ENCODE peak calls at places on chromosome 13, in seven cellular contexts. H is nucleus accumbens; M is Calu3; K is thoracic aorta; F is T1000; C is CD8-positive, alpha-beta T cell; Q is germinal center. A is an unnamed sample.

GRCh38 chr13:50244913-50245574 is 229.8 kb downstream of the KCNRG start:
- DNase-seq in F (peak), K (peak), M (peak), Q (peak), C (no peak), H (no peak), A (no peak)

GRCh38 chr13:32453981-32454380 is 26.1 kb upstream of the N4BP2L1 start:
- DNase-seq in K (no peak), F (no peak), H (no peak), C (no peak), M (no peak), Q (no peak), A (no peak)

GRCh38 chr13:112822851-112823250 is 133.0 kb downstream of the ATP11A start:
- DNase-seq in Q (no peak), C (no peak), F (no peak), H (no peak), K (no peak), M (no peak), A (no peak)

GRCh38 chr13:113887700-113888201 is 23.9 kb upstream of the GAS6 start:
- DNase-seq in H (no peak), Q (no peak), F (no peak), K (no peak), M (no peak), C (no peak), A (no peak)

GRCh38 chr13:28043224-28043623 is 54.7 kb upstream of the URAD start:
- DNase-seq in Q (peak), C (no peak), K (no peak), H (no peak), F (no peak), M (no peak), A (no peak)

GRCh38 chr13:51235756-51236564 is 13.8 kb downstream of the FAM124A start:
- DNase-seq in C (no peak), Q (no peak), M (no peak), F (no peak), K (no peak), H (no peak), A (no peak)

GRCh38 chr13:49082653-49083536 is 107.2 kb downstream of the FNDC3A start:
- DNase-seq in C (no peak), Q (no peak), K (no peak), H (no peak), F (no peak), M (no peak), A (no peak)

GRCh38 chr13:26653310-26653709 is 95.8 kb downstream of the WASF3 start:
- DNase-seq in M (no peak), K (no peak), H (no peak), F (no peak), C (no peak), Q (no peak), A (no peak)

GRCh38 chr13:27973956-27974662 is 5.0 kb upstream of the CDX2 start:
- DNase-seq in K (no peak), M (no peak), F (no peak), C (no peak), Q (no peak), H (no peak), A (no peak)

GRCh38 chr13:98681017-98681416 is 71.5 kb downstream of the SLC15A1 start:
- DNase-seq in K (no peak), C (no peak), H (no peak), M (no peak), F (no peak), Q (no peak), A (no peak)

GRCh38 chr13:21516806-21517205 is 57.7 kb upstream of the ZDHHC20 start:
- DNase-seq in C (no peak), Q (no peak), F (no peak), H (no peak), M (no peak), K (no peak), A (no peak)

GRCh38 chr13:26007774-26008173 is 44.0 kb downstream of the SHISA2 start:
- DNase-seq in F (no peak), M (no peak), H (no peak), Q (no peak), C (no peak), K (no peak), A (no peak)

GRCh38 chr13:96229356-96229755 is 139.4 kb downstream of the HS6ST3 start:
- DNase-seq in F (no peak), K (no peak), H (no peak), Q (no peak), M (no peak), C (no peak), A (no peak)

GRCh38 chr13:85223883-85224656 is 575.1 kb downstream of the SLITRK6 start:
- DNase-seq in M (no peak), H (no peak), K (no peak), Q (no peak), F (no peak), C (no peak), A (no peak)

GRCh38 chr13:27970382-27971235 is 1.5 kb upstream of the CDX2 start:
- DNase-seq in M (no peak), Q (no peak), H (no peak), F (no peak), K (no peak), C (no peak), A (no peak)

GRCh38 chr13:112616586-112617381 is 28.8 kb upstream of the TUBGCP3 start:
- DNase-seq in Q (peak), C (no peak), F (no peak), K (no peak), H (no peak), M (peak), A (peak)

GRCh38 chr13:33033361-33033812 is 17.2 kb downstream of the KL start:
- DNase-seq in K (no peak), C (no peak), F (no peak), H (no peak), Q (no peak), M (no peak), A (no peak)

GRCh38 chr13:106337096-106337495 is 198.4 kb downstream of the EFNB2 start:
- DNase-seq in Q (no peak), H (no peak), C (no peak), K (no peak), F (no peak), M (no peak), A (no peak)

GRCh38 chr13:30818323-30818960 is 83.1 kb downstream of the ALOX5AP start:
- DNase-seq in F (no peak), Q (no peak), H (no peak), C (no peak), M (no peak), K (peak), A (no peak)

GRCh38 chr13:34967851-34968562 is 25.9 kb downstream of the NBEA start:
- DNase-seq in H (no peak), Q (no peak), M (peak), K (no peak), C (no peak), F (no peak), A (no peak)

GRCh38 chr13:109479991-109480696 is 306.2 kb downstream of the IRS2 start:
- DNase-seq in Q (no peak), H (no peak), C (no peak), F (peak), K (peak), M (no peak), A (no peak)

GRCh38 chr13:104008571-104009435 is 942.6 kb upstream of the SLC10A2 start:
- DNase-seq in K (no peak), H (no peak), F (no peak), C (no peak), Q (no peak), M (no peak), A (no peak)

GRCh38 chr13:22024381-22024994 is 353.6 kb downstream of the FGF9 start:
- DNase-seq in M (no peak), C (no peak), H (no peak), F (no peak), K (no peak), Q (no peak), A (no peak)

GRCh38 chr13:110538632-110539031 is 22.9 kb downstream of the RAB20 start:
- DNase-seq in C (no peak), Q (no peak), M (no peak), K (no peak), H (no peak), F (no peak), A (no peak)

GRCh38 chr13:31200636-31200970 is 828 bp downstream of the B3GLCT start:
- DNase-seq in F (no peak), M (peak), K (no peak), H (no peak), Q (peak), C (peak), A (no peak)

GRCh38 chr13:35549481-35549880 is 73.0 kb upstream of the MAB21L1 start:
- DNase-seq in C (no peak), H (no peak), K (no peak), M (peak), F (no peak), Q (no peak), A (no peak)

GRCh38 chr13:84470528-84470927 is 588.3 kb upstream of the SLITRK1 start:
- DNase-seq in M (no peak), Q (no peak), F (no peak), K (no peak), H (no peak), C (no peak), A (no peak)

GRCh38 chr13:112464720-112465119 is 88.6 kb downstream of the SPACA7 start:
- DNase-seq in M (no peak), Q (no peak), F (no peak), C (no peak), K (no peak), H (no peak), A (no peak)

GRCh38 chr13:37701306-37701705 is 102.7 kb upstream of the POSTN start:
- DNase-seq in K (no peak), C (no peak), H (no peak), M (no peak), F (no peak), Q (no peak), A (no peak)

GRCh38 chr13:66703597-66703996 is 526.5 kb downstream of the PCDH9 start:
- DNase-seq in H (no peak), Q (no peak), M (no peak), F (no peak), K (no peak), C (no peak), A (no peak)

GRCh38 chr13:77554079-77554478 is 18.6 kb downstream of the SCEL start:
- DNase-seq in K (no peak), F (no peak), M (no peak), C (no peak), Q (no peak), H (no peak), A (no peak)

GRCh38 chr13:110687736-110688135 is 18.2 kb downstream of the CARS2 start:
- DNase-seq in M (no peak), K (no peak), C (no peak), H (no peak), F (no peak), Q (no peak), A (no peak)

GRCh38 chr13:33279898-33280549 is 5.5 kb downstream of the STARD13 start:
- DNase-seq in K (no peak), M (peak), Q (no peak), H (no peak), C (no peak), F (peak), A (no peak)

GRCh38 chr13:43830481-43830873 is 43.7 kb upstream of the ENOX1 start:
- DNase-seq in Q (no peak), K (no peak), F (no peak), M (no peak), C (no peak), H (no peak), A (no peak)

GRCh38 chr13:39516140-39516539 is 86.9 kb downstream of the LHFPL6 start:
- DNase-seq in F (no peak), Q (no peak), H (no peak), M (no peak), C (no peak), K (no peak), A (no peak)

GRCh38 chr13:26323764-26324163 is 69.8 kb downstream of the CDK8 start:
- DNase-seq in Q (no peak), H (no peak), M (no peak), F (no peak), K (no peak), C (no peak), A (no peak)

GRCh38 chr13:71290963-71291937 is 575.8 kb downstream of the DACH1 start:
- DNase-seq in H (no peak), C (peak), M (peak), F (no peak), K (no peak), Q (no peak), A (no peak)

GRCh38 chr13:51557875-51558604 is 26.2 kb upstream of the WDFY2 start:
- DNase-seq in Q (no peak), K (no peak), C (no peak), F (peak), H (no peak), M (no peak), A (no peak)

GRCh38 chr13:106277483-106278154 is 257.8 kb downstream of the EFNB2 start:
- DNase-seq in K (no peak), Q (no peak), C (no peak), F (no peak), H (no peak), M (no peak), A (no peak)

A was measured in midbrain.